ENCODE peak calls at places on chromosomes 2 and 18, in four cellular contexts. X, Q, Y and G are unnamed samples.
A peak's percentile ranks its signal among the peaks of the same experiment; 100 is the strongest.

GRCh38 chr2:120823551-120823950 is 87.9 kb downstream of the GLI2 start:
- DNase-seq in Y (no peak), Q (no peak), X (no peak), G (no peak)

GRCh38 chr2:239806276-239806675 is 218.9 kb downstream of the NDUFA10 start:
- DNase-seq in Y (no peak), Q (no peak), X (no peak), G (no peak)

GRCh38 chr2:227534714-227535113 is 62.8 kb downstream of the AGFG1 start:
- DNase-seq in Q (no peak), Y (no peak), X (no peak), G (no peak)

GRCh38 chr18:13558132-13558531 is 168.2 kb downstream of the FAM210A start:
- DNase-seq in Y (peak; percentile 31), X (peak; percentile 58), Q (peak; percentile 49), G (no peak)

GRCh38 chr2:146323564-146323963 is 1521.3 kb upstream of the ACVR2A start:
- DNase-seq in Q (peak; percentile 6), Y (no peak), X (no peak), G (no peak)

GRCh38 chr2:130790808-130791616 is 35.7 kb downstream of the AMER3 start:
- DNase-seq in Y (no peak), Q (no peak), X (no peak), G (no peak)

GRCh38 chr2:217049376-217049775 is 189.5 kb upstream of the TNP1 start:
- DNase-seq in Q (no peak), Y (no peak), X (no peak), G (no peak)

GRCh38 chr2:142876423-142876822 is 1.0 kb upstream of the KYNU start:
- DNase-seq in Q (peak; percentile 22), Y (no peak), X (no peak), G (no peak)

GRCh38 chr2:172865422-172865821 is 129.8 kb downstream of the RAPGEF4 start:
- DNase-seq in X (no peak), Q (peak; percentile 25), Y (no peak), G (no peak)

GRCh38 chr2:69624153-69624552 is 19.4 kb downstream of the AAK1 start:
- DNase-seq in Q (peak; percentile 18), X (no peak), Y (no peak), G (no peak)

GRCh38 chr2:6877402-6878305 is at the start of gene RSAD2:
- DNase-seq in Q (peak; percentile 66), X (no peak), Y (no peak), G (no peak)

GRCh38 chr18:54232485-54233227 is 8.2 kb upstream of the MBD2 start:
- DNase-seq in X (no peak), Q (no peak), Y (no peak), G (no peak)

GRCh38 chr2:81437474-81438000 is 1133.0 kb upstream of the LRRTM1 start:
- DNase-seq in X (no peak), Q (no peak), Y (no peak), G (no peak)

GRCh38 chr2:191319181-191319580 is 74.0 kb downstream of the MYO1B start:
- DNase-seq in X (no peak), Y (no peak), Q (peak; percentile 90), G (no peak)

GRCh38 chr2:61011649-61012048 is 5.9 kb upstream of the PEX13 start:
- DNase-seq in Q (peak; percentile 57), Y (no peak), X (no peak), G (no peak)

GRCh38 chr2:197256771-197257170 is 53.8 kb downstream of the ANKRD44 start:
- DNase-seq in Q (no peak), Y (no peak), X (no peak), G (no peak)
- H3K4me3 ChIP-seq in Q (no peak overlapping the region), Y (no peak overlapping the region), X (no peak overlapping the region), G (no peak overlapping the region)

GRCh38 chr2:20670315-20671035 is 3.5 kb downstream of the GDF7 start:
- DNase-seq in X (no peak), Q (peak; percentile 37), Y (no peak), G (no peak)
- H3K27me3 ChIP-seq in X (peaks cover 55% of the 10 kb centered on the region), Q (peaks cover 69% of the 10 kb centered on the region), Y (no peaks in the 10 kb centered on the region), G (no peaks in the 10 kb centered on the region)

GRCh38 chr2:152466925-152467676 is 132.1 kb downstream of the FMNL2 start:
- DNase-seq in Y (no peak), X (no peak), Q (peak; percentile 56), G (peak; percentile 17)
- H3K4me3 ChIP-seq in Y (no peak overlapping the region), X (no peak overlapping the region), Q (no peak overlapping the region), G (no peak overlapping the region)

GRCh38 chr18:48952287-48953095 is 1.7 kb upstream of the SMAD7 start:
- DNase-seq in Y (no peak), X (peak; percentile 62), Q (peak; percentile 96), G (peak; percentile 70)
- H3K27me3 ChIP-seq in Y (peaks cover 4% of the 10 kb centered on the region), X (no peaks in the 10 kb centered on the region), Q (no peaks in the 10 kb centered on the region), G (no peaks in the 10 kb centered on the region)

DNA sequence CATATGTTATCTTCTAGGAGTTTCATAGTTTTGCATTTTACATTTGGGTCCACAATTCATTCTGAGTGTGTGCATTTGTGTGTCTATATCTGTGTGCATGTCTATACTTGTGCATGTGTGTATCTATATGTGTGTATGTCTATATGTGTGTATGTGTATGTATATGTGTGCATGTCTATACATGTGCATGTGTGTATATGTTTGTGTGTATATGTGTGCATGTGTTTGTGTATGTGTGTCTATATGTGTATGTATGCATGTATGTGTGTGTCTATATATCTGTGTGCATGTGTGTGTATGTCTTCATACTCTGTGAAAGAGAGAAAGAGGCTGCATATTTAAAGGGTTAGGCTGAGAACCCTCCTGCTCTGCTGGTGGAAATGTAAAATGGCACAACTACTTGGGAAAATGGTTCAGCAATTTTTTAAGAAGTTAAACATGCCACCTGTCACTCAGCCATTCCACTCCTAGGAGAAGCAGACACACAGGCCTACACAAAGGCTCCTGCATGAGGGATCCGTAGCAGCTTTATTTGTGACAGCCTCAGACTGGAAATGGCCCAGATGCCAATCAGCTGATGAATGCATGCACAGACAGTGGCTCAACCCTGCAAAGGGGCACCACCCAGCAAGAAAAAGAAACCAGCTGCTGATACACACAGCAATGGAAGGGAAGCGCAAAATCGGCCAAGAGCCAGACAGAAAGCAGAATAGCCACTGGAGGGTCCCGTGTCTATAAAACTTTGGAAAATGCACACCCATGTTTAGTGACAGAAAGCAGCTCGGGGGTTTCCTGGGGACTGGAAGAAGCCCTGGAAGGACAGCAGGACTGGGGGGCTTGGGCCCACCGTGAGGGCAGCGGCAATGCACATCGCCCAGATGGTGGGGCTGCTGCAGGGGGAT is 146.8 kb downstream of the SEPTIN10 start:
- DNase-seq in X (no peak), Y (no peak), Q (peak; percentile 81), G (no peak)
- H3K4me3 ChIP-seq in X (no peak overlapping the region), Y (no peak overlapping the region), Q (no peak overlapping the region), G (no peak overlapping the region)

DNA sequence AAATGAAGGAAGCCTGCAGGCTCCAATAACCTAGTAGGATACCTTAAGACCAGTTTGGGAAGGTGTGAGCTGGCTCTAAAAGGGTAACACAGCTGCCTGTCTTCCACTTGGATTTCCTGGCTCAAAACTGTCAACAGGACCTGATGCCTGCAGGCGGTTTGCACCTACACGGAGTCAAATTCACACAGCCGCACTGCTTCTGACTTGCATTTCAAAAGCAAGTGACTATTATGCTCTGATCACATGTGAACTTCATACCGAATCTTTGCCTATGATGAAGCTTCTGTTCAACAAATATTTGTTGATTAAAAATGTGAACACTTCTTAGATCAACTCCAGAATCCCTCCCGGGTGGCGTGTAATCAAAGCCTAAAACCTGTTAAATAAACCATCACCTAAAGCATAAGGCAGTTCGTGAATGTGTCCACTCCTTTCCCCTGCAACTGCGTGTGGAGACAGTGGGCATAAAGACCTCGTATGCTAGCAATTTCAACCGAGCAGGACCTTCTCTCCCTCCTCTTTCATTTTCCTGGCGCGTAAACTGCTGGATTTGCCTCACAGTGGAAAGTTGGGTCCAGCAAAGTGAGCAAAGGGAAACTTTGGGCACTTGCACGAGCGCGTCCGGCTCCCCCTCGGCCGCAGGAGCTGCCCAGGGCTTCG is 784 bp downstream of the CRACDL start:
- DNase-seq in X (no peak), Q (no peak), Y (no peak), G (no peak)
- H3K27me3 ChIP-seq in X (peaks cover 23% of the 10 kb centered on the region), Q (peaks cover 22% of the 10 kb centered on the region), Y (no peaks in the 10 kb centered on the region), G (peaks cover 47% of the 10 kb centered on the region)

DNA sequence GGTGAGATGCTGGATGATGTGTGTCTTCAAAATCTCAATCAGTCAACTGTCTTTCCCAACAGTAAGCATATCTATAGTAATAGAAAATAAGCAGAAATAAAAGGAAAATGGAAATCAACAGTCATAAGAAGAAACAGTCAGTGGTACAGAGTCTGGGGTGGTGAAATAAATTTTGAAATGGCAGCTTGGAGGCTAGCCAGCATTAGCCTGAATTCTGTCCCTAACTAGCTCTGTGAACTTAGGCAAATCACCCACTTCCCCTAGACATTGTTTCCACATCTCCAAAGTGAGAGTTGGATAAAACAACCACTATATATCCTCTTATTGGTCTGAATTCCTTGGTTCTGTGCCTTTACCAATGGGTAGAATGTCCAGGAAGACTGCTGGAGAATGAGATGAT is 189.7 kb upstream of the REV1 start:
- DNase-seq in Q (no peak), Y (no peak), X (no peak), G (no peak)
- H3K4me3 ChIP-seq in Q (no peak overlapping the region), Y (no peak overlapping the region), X (no peak overlapping the region), G (no peak overlapping the region)

GRCh38 chr2:132667716-132668115 is 2.3 kb downstream of the LYPD1 start:
- DNase-seq in Q (no peak), X (no peak), Y (no peak), G (no peak)
- H3K27me3 ChIP-seq in Q (peaks cover 50% of the 10 kb centered on the region), X (peaks cover 31% of the 10 kb centered on the region), Y (peaks cover 55% of the 10 kb centered on the region), G (no peaks in the 10 kb centered on the region)

GRCh38 chr2:96906719-96907404 is 37.0 kb upstream of the SEMA4C start:
- DNase-seq in X (no peak), Y (no peak), Q (peak; percentile 68), G (no peak)
- H3K4me3 ChIP-seq in X (no peak overlapping the region), Y (no peak overlapping the region), Q (no peak overlapping the region), G (no peak overlapping the region)

DNA sequence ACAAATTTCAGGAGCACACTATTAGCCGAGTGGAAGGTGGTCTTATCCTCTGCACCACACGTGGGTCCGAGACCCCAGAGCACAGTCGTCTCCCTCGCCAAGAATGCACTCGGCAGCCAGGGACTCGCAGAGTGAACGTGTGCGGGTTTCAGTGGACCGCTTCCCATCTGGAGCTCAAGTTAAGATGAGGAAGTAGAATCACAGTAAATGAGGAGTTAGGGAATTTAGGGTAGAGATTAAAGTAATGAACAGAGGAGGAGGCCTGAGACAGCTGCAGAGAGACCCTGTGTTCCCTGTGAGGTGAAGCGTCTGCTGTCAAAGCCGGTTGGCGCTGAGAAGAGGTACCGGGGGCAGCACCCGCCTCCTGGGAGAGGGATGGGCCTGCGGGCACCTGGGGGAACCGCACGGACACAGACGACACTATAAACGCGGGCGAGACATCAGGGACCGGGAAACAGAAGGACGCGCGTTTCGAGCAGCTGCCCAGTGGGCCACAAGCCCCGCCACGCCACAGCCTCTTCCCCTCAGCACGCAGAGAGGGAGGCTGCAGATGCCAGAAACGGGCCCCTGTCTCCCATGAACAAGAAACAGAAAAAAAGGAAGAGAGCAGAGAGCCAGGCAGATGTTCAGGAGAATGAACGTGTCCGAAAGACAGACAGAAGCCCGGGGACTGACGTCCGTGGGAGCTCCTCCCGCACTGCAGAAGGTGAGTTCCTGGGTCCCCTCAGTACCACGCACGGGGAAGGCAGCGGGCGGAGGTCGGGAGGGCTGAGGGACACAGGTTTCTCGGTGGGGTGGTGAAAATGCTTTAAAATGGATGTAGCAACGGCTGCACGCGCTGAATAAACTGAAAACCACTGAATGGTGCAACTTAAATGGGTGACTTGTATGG is 5.4 kb upstream of the KCNG2 start:
- DNase-seq in Y (no peak), X (no peak), Q (no peak), G (no peak)
- H3K27me3 ChIP-seq in Y (no peaks in the 10 kb centered on the region), X (peaks cover 15% of the 10 kb centered on the region), Q (peaks cover 32% of the 10 kb centered on the region), G (no peaks in the 10 kb centered on the region)